ENCODE peak calls at places on chromosome 2, in ten cellular contexts. One of them, this sample, is unnamed. For H3K36me3, the result is how much of the 10 kb centered on the place peaks cover.

GRCh38 chr2:23380562-23381065 is 4.4 kb upstream of the KLHL29 start:
- DNase-seq in pancreas: no peak
- DNase-seq in Peyer's patch: no peak
- DNase-seq in cardiac muscle cell: peak
- DNase-seq in IMR-90: peak
- DNase-seq in PC-9: peak
- DNase-seq in neuronal stem cell: no peak
- DNase-seq in HepG2: no peak
- DNase-seq in endodermal cell: no peak
- DNase-seq in lower lobe of right lung: no peak
- DNase-seq in this sample: no peak

GRCh38 chr2:119251652-119252051 is 28.0 kb downstream of the STEAP3 start:
- DNase-seq in neuronal stem cell: no peak
- DNase-seq in pancreas: no peak
- DNase-seq in lower lobe of right lung: no peak
- DNase-seq in cardiac muscle cell: no peak
- DNase-seq in IMR-90: no peak
- DNase-seq in Peyer's patch: peak
- DNase-seq in endodermal cell: peak
- DNase-seq in PC-9: no peak
- DNase-seq in HepG2: no peak
- DNase-seq in this sample: no peak

GRCh38 chr2:232802096-232802495 is 25.7 kb upstream of the KCNJ13 start:
- DNase-seq in neuronal stem cell: no peak
- DNase-seq in endodermal cell: no peak
- DNase-seq in cardiac muscle cell: no peak
- DNase-seq in Peyer's patch: no peak
- DNase-seq in lower lobe of right lung: no peak
- DNase-seq in HepG2: no peak
- DNase-seq in pancreas: no peak
- DNase-seq in PC-9: no peak
- DNase-seq in IMR-90: no peak
- DNase-seq in this sample: no peak

GRCh38 chr2:9205963-9206948 is at the start of gene ASAP2:
- DNase-seq in HepG2: peak
- DNase-seq in endodermal cell: peak
- DNase-seq in neuronal stem cell: peak
- DNase-seq in Peyer's patch: peak
- DNase-seq in cardiac muscle cell: peak
- DNase-seq in pancreas: peak
- DNase-seq in PC-9: peak
- DNase-seq in IMR-90: peak
- DNase-seq in lower lobe of right lung: peak
- DNase-seq in this sample: peak

GRCh38 chr2:236395067-236395466 is 130.9 kb upstream of the ASB18 start:
- DNase-seq in neuronal stem cell: no peak
- DNase-seq in Peyer's patch: no peak
- DNase-seq in endodermal cell: no peak
- DNase-seq in lower lobe of right lung: no peak
- DNase-seq in IMR-90: no peak
- DNase-seq in PC-9: no peak
- DNase-seq in cardiac muscle cell: no peak
- DNase-seq in pancreas: no peak
- DNase-seq in HepG2: no peak
- DNase-seq in this sample: no peak

GRCh38 chr2:152600698-152601097 is 116.6 kb downstream of the PRPF40A start:
- DNase-seq in endodermal cell: no peak
- DNase-seq in lower lobe of right lung: no peak
- DNase-seq in neuronal stem cell: no peak
- DNase-seq in pancreas: no peak
- DNase-seq in cardiac muscle cell: peak
- DNase-seq in HepG2: no peak
- DNase-seq in IMR-90: peak
- DNase-seq in PC-9: no peak
- DNase-seq in Peyer's patch: no peak
- DNase-seq in this sample: no peak

GRCh38 chr2:101150306-101151140 is 659 bp downstream of the TBC1D8 start:
- DNase-seq in PC-9: no peak
- DNase-seq in IMR-90: no peak
- DNase-seq in neuronal stem cell: peak
- DNase-seq in lower lobe of right lung: peak
- DNase-seq in HepG2: no peak
- DNase-seq in pancreas: peak
- DNase-seq in Peyer's patch: peak
- DNase-seq in cardiac muscle cell: peak
- DNase-seq in endodermal cell: peak
- DNase-seq in this sample: peak

GRCh38 chr2:20111311-20112131 is 60.1 kb upstream of the LAPTM4A start:
- DNase-seq in pancreas: no peak
- DNase-seq in neuronal stem cell: no peak
- DNase-seq in IMR-90: no peak
- DNase-seq in lower lobe of right lung: no peak
- DNase-seq in cardiac muscle cell: no peak
- DNase-seq in PC-9: no peak
- DNase-seq in endodermal cell: no peak
- DNase-seq in Peyer's patch: no peak
- DNase-seq in HepG2: peak
- DNase-seq in this sample: no peak

GRCh38 chr2:215971671-215972070 is 41.7 kb downstream of the MREG start:
- DNase-seq in pancreas: no peak
- DNase-seq in endodermal cell: no peak
- DNase-seq in PC-9: peak
- DNase-seq in lower lobe of right lung: no peak
- DNase-seq in cardiac muscle cell: no peak
- DNase-seq in HepG2: no peak
- DNase-seq in IMR-90: no peak
- DNase-seq in neuronal stem cell: no peak
- DNase-seq in Peyer's patch: no peak
- DNase-seq in this sample: no peak

GRCh38 chr2:215970425-215970824 is 42.9 kb downstream of the MREG start:
- DNase-seq in endodermal cell: no peak
- DNase-seq in IMR-90: peak
- DNase-seq in pancreas: no peak
- DNase-seq in PC-9: no peak
- DNase-seq in lower lobe of right lung: no peak
- DNase-seq in HepG2: no peak
- DNase-seq in cardiac muscle cell: no peak
- DNase-seq in Peyer's patch: no peak
- DNase-seq in neuronal stem cell: no peak
- DNase-seq in this sample: no peak

GRCh38 chr2:215973954-215974699 is 39.2 kb downstream of the MREG start:
- DNase-seq in neuronal stem cell: no peak
- DNase-seq in pancreas: no peak
- DNase-seq in IMR-90: no peak
- DNase-seq in Peyer's patch: peak
- DNase-seq in lower lobe of right lung: no peak
- DNase-seq in PC-9: peak
- DNase-seq in cardiac muscle cell: peak
- DNase-seq in endodermal cell: no peak
- DNase-seq in HepG2: no peak
- DNase-seq in this sample: no peak

GRCh38 chr2:215974700-215975429 is 38.5 kb downstream of the MREG start:
- DNase-seq in HepG2: no peak
- DNase-seq in Peyer's patch: no peak
- DNase-seq in lower lobe of right lung: no peak
- DNase-seq in PC-9: no peak
- DNase-seq in neuronal stem cell: no peak
- DNase-seq in pancreas: no peak
- DNase-seq in IMR-90: no peak
- DNase-seq in endodermal cell: no peak
- DNase-seq in cardiac muscle cell: peak
- DNase-seq in this sample: no peak

DNA sequence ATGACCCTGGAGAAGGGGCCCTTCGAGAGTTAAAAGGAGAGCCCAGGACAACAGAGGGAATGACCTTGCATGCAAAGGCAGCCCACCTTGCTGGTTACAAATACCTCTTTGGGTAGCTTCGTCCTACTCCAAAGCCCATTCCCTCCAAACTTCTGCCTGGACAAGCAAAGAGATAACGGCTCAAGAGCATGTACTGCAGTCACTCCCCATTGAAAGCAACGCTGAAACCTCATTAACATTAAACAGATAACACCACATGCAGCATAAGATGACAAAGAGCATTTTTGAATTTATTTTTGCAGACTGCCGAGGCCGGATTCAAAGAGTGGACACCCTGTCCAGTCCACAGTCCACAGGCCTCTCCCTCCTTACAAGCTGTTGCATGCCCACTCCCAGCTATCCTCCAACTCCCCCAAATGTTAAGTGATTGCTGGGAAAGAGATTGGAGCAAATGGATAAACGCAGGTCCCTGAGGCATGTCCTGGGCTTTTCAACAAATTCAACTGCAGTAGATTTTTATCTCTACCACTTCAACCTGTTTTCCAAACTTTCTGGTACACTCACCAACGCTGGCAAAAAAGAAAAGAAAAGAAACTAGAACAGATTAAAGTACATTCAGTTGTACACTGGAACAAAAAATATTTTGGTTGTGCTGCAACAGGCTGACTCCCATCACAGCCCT is 40.1 kb downstream of the MREG start:
- DNase-seq in Peyer's patch: no peak
- DNase-seq in pancreas: no peak
- DNase-seq in PC-9: no peak
- DNase-seq in neuronal stem cell: no peak
- DNase-seq in endodermal cell: no peak
- DNase-seq in lower lobe of right lung: no peak
- DNase-seq in IMR-90: no peak
- DNase-seq in cardiac muscle cell: no peak
- DNase-seq in HepG2: no peak
- DNase-seq in this sample: no peak
- H3K27ac ChIP-seq in Peyer's patch: no peak
- H3K27ac ChIP-seq in pancreas: no peak
- H3K27ac ChIP-seq in PC-9: peak
- H3K27ac ChIP-seq in neuronal stem cell: no peak
- H3K27ac ChIP-seq in endodermal cell: no peak
- H3K27ac ChIP-seq in lower lobe of right lung: no peak
- H3K27ac ChIP-seq in IMR-90: no peak
- H3K27ac ChIP-seq in cardiac muscle cell: peak
- H3K27ac ChIP-seq in HepG2: no peak
- H3K27ac ChIP-seq in this sample: no peak

DNA sequence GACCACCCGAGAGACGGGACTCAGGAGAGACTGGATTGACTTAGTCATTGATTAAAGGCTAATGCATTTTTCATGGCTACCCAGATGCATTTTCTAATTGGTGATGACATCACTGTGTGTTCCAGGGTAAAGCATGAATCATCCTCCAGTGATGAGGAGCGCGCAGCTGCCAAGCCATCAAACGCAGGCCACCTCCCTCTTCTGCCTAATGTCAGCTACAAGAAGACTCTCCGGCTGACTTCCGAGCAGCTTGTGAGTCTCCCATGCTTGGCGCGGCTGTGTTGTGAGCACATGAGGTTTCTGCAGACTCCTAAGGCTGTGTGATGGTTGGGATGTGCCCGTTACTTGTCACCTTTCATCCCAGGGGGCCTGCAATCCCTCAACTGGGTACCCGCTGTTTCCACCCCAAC is 56.4 kb downstream of the LPIN1 start:
- DNase-seq in lower lobe of right lung: no peak
- DNase-seq in PC-9: no peak
- DNase-seq in IMR-90: peak
- DNase-seq in cardiac muscle cell: peak
- DNase-seq in Peyer's patch: no peak
- DNase-seq in endodermal cell: peak
- DNase-seq in HepG2: no peak
- DNase-seq in neuronal stem cell: no peak
- DNase-seq in pancreas: no peak
- DNase-seq in this sample: no peak
- H3K36me3 ChIP-seq in lower lobe of right lung: half or more
- H3K36me3 ChIP-seq in PC-9: under half
- H3K36me3 ChIP-seq in IMR-90: under half
- H3K36me3 ChIP-seq in cardiac muscle cell: half or more
- H3K36me3 ChIP-seq in Peyer's patch: half or more
- H3K36me3 ChIP-seq in endodermal cell: half or more
- H3K36me3 ChIP-seq in HepG2: under half
- H3K36me3 ChIP-seq in neuronal stem cell: under half
- H3K36me3 ChIP-seq in pancreas: under half
- H3K36me3 ChIP-seq in this sample: under half

GRCh38 chr2:218261424-218262273 is 834 bp downstream of the GPBAR1 start:
- DNase-seq in cardiac muscle cell: no peak
- DNase-seq in lower lobe of right lung: no peak
- DNase-seq in pancreas: peak
- DNase-seq in HepG2: no peak
- DNase-seq in neuronal stem cell: no peak
- DNase-seq in endodermal cell: peak
- DNase-seq in Peyer's patch: no peak
- DNase-seq in PC-9: no peak
- DNase-seq in IMR-90: no peak
- DNase-seq in this sample: peak
- H3K27ac ChIP-seq in cardiac muscle cell: peak
- H3K27ac ChIP-seq in lower lobe of right lung: peak
- H3K27ac ChIP-seq in pancreas: no peak
- H3K27ac ChIP-seq in HepG2: no peak
- H3K27ac ChIP-seq in neuronal stem cell: no peak
- H3K27ac ChIP-seq in endodermal cell: peak
- H3K27ac ChIP-seq in Peyer's patch: peak
- H3K27ac ChIP-seq in PC-9: no peak
- H3K27ac ChIP-seq in IMR-90: no peak
- H3K27ac ChIP-seq in this sample: no peak

GRCh38 chr2:53911434-53912189 is 51.8 kb upstream of the GPR75 start:
- DNase-seq in HepG2: no peak
- DNase-seq in cardiac muscle cell: no peak
- DNase-seq in neuronal stem cell: no peak
- DNase-seq in IMR-90: peak
- DNase-seq in Peyer's patch: no peak
- DNase-seq in pancreas: no peak
- DNase-seq in lower lobe of right lung: no peak
- DNase-seq in endodermal cell: no peak
- DNase-seq in PC-9: no peak
- DNase-seq in this sample: no peak

GRCh38 chr2:53913721-53914120 is 54.0 kb upstream of the GPR75 start:
- DNase-seq in lower lobe of right lung: no peak
- DNase-seq in cardiac muscle cell: peak
- DNase-seq in neuronal stem cell: no peak
- DNase-seq in Peyer's patch: no peak
- DNase-seq in pancreas: no peak
- DNase-seq in PC-9: no peak
- DNase-seq in IMR-90: peak
- DNase-seq in HepG2: no peak
- DNase-seq in endodermal cell: no peak
- DNase-seq in this sample: no peak
- H3K36me3 ChIP-seq in lower lobe of right lung: half or more
- H3K36me3 ChIP-seq in cardiac muscle cell: under half
- H3K36me3 ChIP-seq in neuronal stem cell: under half
- H3K36me3 ChIP-seq in Peyer's patch: half or more
- H3K36me3 ChIP-seq in pancreas: under half
- H3K36me3 ChIP-seq in PC-9: under half
- H3K36me3 ChIP-seq in IMR-90: under half
- H3K36me3 ChIP-seq in HepG2: half or more
- H3K36me3 ChIP-seq in endodermal cell: half or more
- H3K36me3 ChIP-seq in this sample: under half

DNA sequence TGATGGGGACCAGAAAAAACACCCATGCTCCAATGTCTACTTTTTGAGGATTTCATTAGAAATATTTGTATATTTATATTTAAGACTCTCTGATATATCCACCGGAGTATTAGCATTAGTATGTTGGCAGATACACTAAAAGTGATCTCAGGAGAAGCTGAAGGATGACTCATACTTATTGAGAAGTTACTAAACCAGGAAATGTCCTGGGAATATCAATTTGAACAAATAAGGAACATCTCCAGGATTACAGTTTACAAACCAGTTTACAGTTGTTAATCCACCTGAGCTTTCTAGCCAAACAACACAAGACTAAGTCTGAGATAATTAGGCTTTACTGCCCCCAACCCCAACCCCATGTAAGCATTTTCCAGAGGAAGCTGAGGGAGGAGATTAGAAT is 16.1 kb upstream of the DPP4 start:
- DNase-seq in IMR-90: peak
- DNase-seq in pancreas: no peak
- DNase-seq in Peyer's patch: no peak
- DNase-seq in HepG2: no peak
- DNase-seq in endodermal cell: no peak
- DNase-seq in lower lobe of right lung: no peak
- DNase-seq in cardiac muscle cell: peak
- DNase-seq in neuronal stem cell: no peak
- DNase-seq in PC-9: peak
- DNase-seq in this sample: peak
- H3K27ac ChIP-seq in IMR-90: no peak
- H3K27ac ChIP-seq in pancreas: no peak
- H3K27ac ChIP-seq in Peyer's patch: no peak
- H3K27ac ChIP-seq in HepG2: no peak
- H3K27ac ChIP-seq in endodermal cell: no peak
- H3K27ac ChIP-seq in lower lobe of right lung: no peak
- H3K27ac ChIP-seq in cardiac muscle cell: no peak
- H3K27ac ChIP-seq in neuronal stem cell: no peak
- H3K27ac ChIP-seq in PC-9: no peak
- H3K27ac ChIP-seq in this sample: no peak

This sample was measured in neural progenitor cell.